ENCODE peak calls at places on chromosomes 12 and 14, in five cellular contexts. One of them, this sample, is unnamed. For H3K4me1, the result is how much of the 10 kb centered on the place peaks cover.

GRCh38 chr12:14618990-14619389 is 51.3 kb upstream of the PLBD1 start:
- DNase-seq in lower lobe of right lung: no peak
- DNase-seq in psoas muscle: no peak
- DNase-seq in K562: no peak
- DNase-seq in adrenal gland: peak
- DNase-seq in this sample: no peak

GRCh38 chr12:95017482-95017881 is 14.0 kb upstream of the NDUFA12 start:
- DNase-seq in lower lobe of right lung: no peak
- DNase-seq in adrenal gland: no peak
- DNase-seq in K562: no peak
- DNase-seq in psoas muscle: no peak
- DNase-seq in this sample: no peak

GRCh38 chr14:69056389-69056788 is 77.3 kb upstream of the ACTN1 start:
- DNase-seq in K562: no peak
- DNase-seq in adrenal gland: no peak
- DNase-seq in lower lobe of right lung: no peak
- DNase-seq in psoas muscle: no peak
- DNase-seq in this sample: no peak

GRCh38 chr14:98218213-98218612 is 1053.8 kb downstream of the BCL11B start:
- DNase-seq in K562: no peak
- DNase-seq in adrenal gland: no peak
- DNase-seq in lower lobe of right lung: no peak
- DNase-seq in psoas muscle: no peak
- DNase-seq in this sample: no peak

GRCh38 chr12:122094735-122095561 is 16.4 kb downstream of the MLXIP start:
- DNase-seq in K562: no peak
- DNase-seq in psoas muscle: no peak
- DNase-seq in lower lobe of right lung: no peak
- DNase-seq in adrenal gland: no peak
- DNase-seq in this sample: no peak

GRCh38 chr12:52037248-52037861 is 13.9 kb upstream of the NR4A1 start:
- DNase-seq in adrenal gland: peak
- DNase-seq in lower lobe of right lung: peak
- DNase-seq in K562: peak
- DNase-seq in psoas muscle: peak
- DNase-seq in this sample: peak

GRCh38 chr12:132214906-132215643 is 70.8 kb downstream of the NOC4L start:
- DNase-seq in K562: no peak
- DNase-seq in adrenal gland: no peak
- DNase-seq in lower lobe of right lung: no peak
- DNase-seq in psoas muscle: no peak
- DNase-seq in this sample: no peak

GRCh38 chr12:65867428-65867827 is 43.1 kb downstream of the HMGA2 start:
- DNase-seq in adrenal gland: no peak
- DNase-seq in K562: no peak
- DNase-seq in psoas muscle: no peak
- DNase-seq in lower lobe of right lung: no peak
- DNase-seq in this sample: no peak

GRCh38 chr14:73393375-73393774 is 65.0 kb downstream of the NUMB start:
- DNase-seq in K562: no peak
- DNase-seq in lower lobe of right lung: no peak
- DNase-seq in adrenal gland: no peak
- DNase-seq in psoas muscle: no peak
- DNase-seq in this sample: no peak

GRCh38 chr12:123363743-123364531 is 710 bp downstream of the SBNO1 start:
- DNase-seq in adrenal gland: peak
- DNase-seq in psoas muscle: peak
- DNase-seq in lower lobe of right lung: peak
- DNase-seq in K562: peak
- DNase-seq in this sample: peak

GRCh38 chr12:15629108-15629507 is 160.1 kb downstream of the EPS8 start:
- DNase-seq in lower lobe of right lung: no peak
- DNase-seq in adrenal gland: peak
- DNase-seq in K562: no peak
- DNase-seq in psoas muscle: peak
- DNase-seq in this sample: no peak

GRCh38 chr12:30485230-30485890 is 210.3 kb downstream of the IPO8 start:
- DNase-seq in K562: no peak
- DNase-seq in adrenal gland: no peak
- DNase-seq in psoas muscle: no peak
- DNase-seq in lower lobe of right lung: no peak
- DNase-seq in this sample: no peak

GRCh38 chr12:109900752-109901580 is 892 bp downstream of the TCHP start:
- DNase-seq in lower lobe of right lung: no peak
- DNase-seq in K562: peak
- DNase-seq in psoas muscle: no peak
- DNase-seq in adrenal gland: no peak
- DNase-seq in this sample: no peak

GRCh38 chr14:49769581-49770211 is 1.7 kb downstream of the KLHDC2 start:
- DNase-seq in lower lobe of right lung: peak
- DNase-seq in adrenal gland: peak
- DNase-seq in K562: no peak
- DNase-seq in psoas muscle: no peak
- DNase-seq in this sample: no peak

GRCh38 chr12:85057370-85057963 is 21.3 kb downstream of the LRRIQ1 start:
- DNase-seq in adrenal gland: peak
- DNase-seq in K562: peak
- DNase-seq in lower lobe of right lung: no peak
- DNase-seq in psoas muscle: no peak
- DNase-seq in this sample: no peak

GRCh38 chr14:101594511-101595148 is 33.3 kb downstream of the DIO3 start:
- DNase-seq in adrenal gland: no peak
- DNase-seq in lower lobe of right lung: no peak
- DNase-seq in K562: no peak
- DNase-seq in psoas muscle: no peak
- DNase-seq in this sample: peak

GRCh38 chr14:34098045-34098984 is 147.4 kb upstream of the EGLN3 start:
- DNase-seq in K562: peak
- DNase-seq in psoas muscle: peak
- DNase-seq in adrenal gland: peak
- DNase-seq in lower lobe of right lung: no peak
- DNase-seq in this sample: peak

DNA sequence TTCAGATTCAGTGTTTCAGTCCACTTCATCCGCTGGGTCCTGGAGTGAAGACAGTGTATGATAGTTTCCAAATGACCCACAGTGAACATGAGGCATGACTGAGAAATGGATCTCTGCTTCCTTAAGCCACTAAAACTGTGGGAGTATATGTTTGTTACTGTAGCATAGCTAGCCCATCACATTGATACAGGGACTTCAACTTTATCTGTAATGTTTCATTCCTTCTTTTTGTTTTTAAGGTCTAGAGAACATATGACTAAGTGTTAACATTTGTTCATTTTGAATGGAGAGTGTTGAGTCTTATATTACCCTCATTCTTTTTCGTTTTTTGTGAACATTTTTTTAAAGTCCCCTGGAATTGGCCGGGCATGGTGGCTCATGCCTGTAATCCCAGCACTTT is 18.6 kb upstream of the NINJ2 start:
- DNase-seq in psoas muscle: no peak
- DNase-seq in lower lobe of right lung: no peak
- DNase-seq in adrenal gland: no peak
- DNase-seq in K562: no peak
- DNase-seq in this sample: no peak
- H3K4me3 ChIP-seq in psoas muscle: no peak
- H3K4me3 ChIP-seq in lower lobe of right lung: no peak
- H3K4me3 ChIP-seq in adrenal gland: no peak
- H3K4me3 ChIP-seq in K562: no peak
- H3K4me3 ChIP-seq in this sample: no peak

GRCh38 chr12:64681200-64682052 is 71.1 kb downstream of the RASSF3 start:
- DNase-seq in K562: no peak
- DNase-seq in adrenal gland: no peak
- DNase-seq in lower lobe of right lung: no peak
- DNase-seq in psoas muscle: no peak
- DNase-seq in this sample: no peak
- H3K4me1 ChIP-seq in K562: under half
- H3K4me1 ChIP-seq in adrenal gland: under half
- H3K4me1 ChIP-seq in lower lobe of right lung: half or more
- H3K4me1 ChIP-seq in psoas muscle: under half
- H3K4me1 ChIP-seq in this sample: under half

DNA sequence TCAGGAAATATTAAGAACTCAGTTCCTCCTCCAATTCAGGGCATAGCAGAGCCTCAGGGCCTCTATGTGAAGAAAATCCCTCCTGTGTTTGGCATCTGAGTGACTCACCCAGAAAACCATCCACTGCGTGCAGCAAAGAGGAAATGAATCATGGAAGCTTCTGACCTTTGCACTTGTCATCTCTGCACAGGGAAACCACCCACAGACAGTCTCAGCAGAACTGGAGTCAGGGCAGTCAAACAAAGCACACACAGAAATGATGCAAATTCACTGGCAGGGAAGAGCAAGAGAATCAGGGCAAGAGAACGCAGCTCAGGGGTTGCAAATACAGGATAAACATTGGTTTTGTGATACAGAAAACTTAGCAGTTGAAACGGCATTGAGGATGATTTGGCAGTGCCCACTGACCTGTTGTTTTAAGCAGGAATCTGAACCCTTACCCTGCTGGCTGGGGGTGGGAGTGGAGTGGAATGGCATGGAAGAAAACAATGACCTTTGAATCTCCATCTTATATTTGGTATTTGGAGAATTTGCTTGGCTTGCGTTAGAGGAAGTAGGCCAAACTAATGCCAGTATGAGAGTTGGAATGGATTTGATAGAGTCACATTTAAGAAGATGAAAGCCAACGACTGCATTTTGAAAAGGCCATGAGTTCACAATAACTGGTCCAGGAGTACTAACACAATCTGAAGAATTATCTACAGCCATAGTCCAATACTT is 53.5 kb downstream of the PHLDA1 start:
- DNase-seq in adrenal gland: peak
- DNase-seq in lower lobe of right lung: no peak
- DNase-seq in psoas muscle: peak
- DNase-seq in K562: peak
- DNase-seq in this sample: peak
- H3K4me3 ChIP-seq in adrenal gland: no peak
- H3K4me3 ChIP-seq in lower lobe of right lung: no peak
- H3K4me3 ChIP-seq in psoas muscle: no peak
- H3K4me3 ChIP-seq in K562: no peak
- H3K4me3 ChIP-seq in this sample: no peak

DNA sequence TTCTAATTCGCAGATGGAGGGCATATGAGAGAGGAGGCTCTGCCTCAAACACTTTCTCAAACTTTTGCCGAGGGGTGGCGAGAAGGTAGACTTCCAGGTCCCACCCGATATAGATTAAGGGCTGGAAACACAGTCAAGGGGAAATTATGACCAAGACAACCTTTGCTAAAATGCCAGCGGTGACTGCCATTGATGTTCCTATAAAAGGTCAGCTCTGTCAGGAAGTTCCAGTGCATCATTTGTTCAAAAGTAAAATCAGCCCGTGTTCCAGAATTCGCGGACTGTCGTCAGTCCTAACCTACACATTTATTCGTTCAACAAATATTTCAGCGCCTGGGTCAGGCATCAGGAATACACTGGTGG is 818 bp upstream of the PAPOLA start:
- DNase-seq in psoas muscle: no peak
- DNase-seq in lower lobe of right lung: no peak
- DNase-seq in K562: no peak
- DNase-seq in adrenal gland: no peak
- DNase-seq in this sample: no peak
- H3K4me1 ChIP-seq in psoas muscle: under half
- H3K4me1 ChIP-seq in lower lobe of right lung: under half
- H3K4me1 ChIP-seq in K562: under half
- H3K4me1 ChIP-seq in adrenal gland: under half
- H3K4me1 ChIP-seq in this sample: under half

GRCh38 chr12:45648070-45648469 is 81.4 kb upstream of the ARID2 start:
- DNase-seq in lower lobe of right lung: no peak
- DNase-seq in psoas muscle: peak
- DNase-seq in K562: no peak
- DNase-seq in adrenal gland: no peak
- DNase-seq in this sample: peak

GRCh38 chr12:45646851-45647581 is 82.5 kb upstream of the ARID2 start:
- DNase-seq in adrenal gland: no peak
- DNase-seq in lower lobe of right lung: no peak
- DNase-seq in psoas muscle: no peak
- DNase-seq in K562: no peak
- DNase-seq in this sample: no peak

GRCh38 chr12:45644521-45644920 is 85.0 kb upstream of the ARID2 start:
- DNase-seq in K562: no peak
- DNase-seq in adrenal gland: no peak
- DNase-seq in psoas muscle: no peak
- DNase-seq in lower lobe of right lung: no peak
- DNase-seq in this sample: no peak
- H3K4me3 ChIP-seq in K562: no peak
- H3K4me3 ChIP-seq in adrenal gland: no peak
- H3K4me3 ChIP-seq in psoas muscle: no peak
- H3K4me3 ChIP-seq in lower lobe of right lung: no peak
- H3K4me3 ChIP-seq in this sample: no peak

GRCh38 chr14:61598980-61599379 is 96.3 kb upstream of the HIF1A start:
- DNase-seq in K562: no peak
- DNase-seq in adrenal gland: no peak
- DNase-seq in psoas muscle: no peak
- DNase-seq in lower lobe of right lung: no peak
- DNase-seq in this sample: no peak
- H3K4me1 ChIP-seq in K562: under half
- H3K4me1 ChIP-seq in adrenal gland: under half
- H3K4me1 ChIP-seq in psoas muscle: under half
- H3K4me1 ChIP-seq in lower lobe of right lung: under half
- H3K4me1 ChIP-seq in this sample: under half

DNA sequence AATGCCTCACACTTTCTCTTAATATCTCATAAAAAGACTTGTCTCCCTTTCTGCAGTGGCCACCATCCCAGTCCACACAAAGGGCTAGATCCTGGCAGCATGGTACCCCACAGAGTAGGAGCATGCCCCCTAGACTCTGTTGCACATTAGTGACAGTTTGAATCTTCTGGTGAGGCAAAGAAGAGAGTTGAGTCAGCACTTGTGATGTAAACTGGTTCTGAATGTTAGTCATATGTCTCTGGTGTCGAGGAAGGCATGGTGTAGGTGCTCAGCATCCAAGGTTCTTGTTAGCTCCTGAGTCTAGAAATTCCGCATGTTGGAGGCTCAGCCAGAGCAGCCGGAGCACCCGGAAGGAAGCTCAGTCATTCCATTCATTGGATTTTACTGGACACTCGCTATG is 9.8 kb downstream of the TTC9 start:
- DNase-seq in adrenal gland: no peak
- DNase-seq in psoas muscle: no peak
- DNase-seq in K562: no peak
- DNase-seq in lower lobe of right lung: no peak
- DNase-seq in this sample: no peak
- H3K4me3 ChIP-seq in adrenal gland: no peak
- H3K4me3 ChIP-seq in psoas muscle: no peak
- H3K4me3 ChIP-seq in K562: no peak
- H3K4me3 ChIP-seq in lower lobe of right lung: no peak
- H3K4me3 ChIP-seq in this sample: no peak

GRCh38 chr14:92728781-92729364 is 19.6 kb downstream of the LGMN start:
- DNase-seq in lower lobe of right lung: peak
- DNase-seq in psoas muscle: no peak
- DNase-seq in K562: peak
- DNase-seq in adrenal gland: peak
- DNase-seq in this sample: no peak
- H3K4me1 ChIP-seq in lower lobe of right lung: under half
- H3K4me1 ChIP-seq in psoas muscle: under half
- H3K4me1 ChIP-seq in K562: under half
- H3K4me1 ChIP-seq in adrenal gland: under half
- H3K4me1 ChIP-seq in this sample: under half

DNA sequence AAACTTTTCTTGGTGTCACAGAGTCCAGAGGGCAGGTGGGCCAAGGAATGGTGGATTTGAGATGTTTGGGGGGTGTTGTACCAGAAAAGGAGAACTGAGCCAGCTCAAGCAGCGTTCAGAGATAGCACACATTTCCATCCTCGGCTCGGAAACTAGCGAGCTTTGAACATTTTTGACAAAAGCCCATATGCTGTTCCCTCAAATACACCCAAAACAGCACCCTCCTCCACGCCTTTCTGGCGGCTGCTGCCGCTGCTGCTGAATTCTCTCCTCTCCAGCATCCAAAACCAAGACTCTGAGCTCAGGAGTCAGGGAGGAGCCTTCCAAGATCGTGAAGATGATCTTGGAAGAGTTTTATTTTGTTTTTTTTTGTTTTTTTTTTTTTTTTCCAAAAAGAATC is 967 bp downstream of the SRRM4 start:
- DNase-seq in adrenal gland: no peak
- DNase-seq in K562: no peak
- DNase-seq in psoas muscle: no peak
- DNase-seq in lower lobe of right lung: no peak
- DNase-seq in this sample: no peak
- H3K4me3 ChIP-seq in adrenal gland: no peak
- H3K4me3 ChIP-seq in K562: no peak
- H3K4me3 ChIP-seq in psoas muscle: no peak
- H3K4me3 ChIP-seq in lower lobe of right lung: no peak
- H3K4me3 ChIP-seq in this sample: no peak